ENCODE peak calls at places on chromosomes 7 and 10, in four cellular contexts. X is K562, L is HCT116, Y is HepG2. Q is an unnamed sample.

GRCh38 chr7:46603780-46604725 is 683.0 kb upstream of the IGFBP3 start:
- DNase-seq in X (no peak), L (no peak), Y (no peak), Q (no peak)

GRCh38 chr7:81150951-81151361 is 232.1 kb upstream of the SEMA3C start:
- DNase-seq in X (no peak), L (no peak), Y (peak), Q (no peak)

GRCh38 chr7:73351447-73352167 is 23.6 kb downstream of the FKBP6 start:
- DNase-seq in X (no peak), L (no peak), Y (no peak), Q (no peak)

GRCh38 chr7:157675427-157675930 is 338.7 kb downstream of the DNAJB6 start:
- DNase-seq in X (no peak), L (no peak), Y (no peak), Q (no peak)

GRCh38 chr7:2336626-2337025 is 18.0 kb upstream of the EIF3B start:
- DNase-seq in X (no peak), L (no peak), Y (no peak), Q (no peak)

GRCh38 chr10:66838656-66839055 is 87.2 kb upstream of the LRRTM3 start:
- DNase-seq in X (no peak), L (no peak), Y (no peak), Q (no peak)

GRCh38 chr10:101397140-101397539 is 43.2 kb downstream of the BTRC start:
- DNase-seq in X (peak), L (peak), Y (peak), Q (no peak)

GRCh38 chr7:43431020-43431595 is 151.8 kb upstream of the STK17A start:
- DNase-seq in X (no peak), L (no peak), Y (no peak), Q (no peak)

GRCh38 chr7:80937336-80937735 is 18.5 kb upstream of the SEMA3C start:
- DNase-seq in X (no peak), L (no peak), Y (no peak), Q (no peak)

GRCh38 chr10:125159932-125160855 is at the start of gene CTBP2:
- DNase-seq in X (peak), L (peak), Y (no peak), Q (no peak)

GRCh38 chr7:23247602-23248335 is 1.2 kb downstream of the GPNMB start:
- DNase-seq in X (no peak), L (no peak), Y (no peak), Q (no peak)

GRCh38 chr7:92433019-92433418 is 14.3 kb upstream of the GATAD1 start:
- DNase-seq in X (no peak), L (no peak), Y (no peak), Q (no peak)

GRCh38 chr10:95560288-95561199 is 627 bp downstream of the SORBS1 start:
- DNase-seq in X (peak), L (no peak), Y (no peak), Q (no peak)

GRCh38 chr10:32790483-32790882 is 167.5 kb downstream of the ITGB1 start:
- DNase-seq in X (no peak), L (no peak), Y (no peak), Q (no peak)

GRCh38 chr7:45349102-45349501 is 191.5 kb downstream of the RAMP3 start:
- DNase-seq in X (no peak), L (no peak), Y (no peak), Q (no peak)

GRCh38 chr10:80553436-80553835 is 15.7 kb downstream of the SH2D4B start:
- DNase-seq in X (no peak), L (no peak), Y (no peak), Q (no peak)

GRCh38 chr10:80555415-80555814 is 17.7 kb downstream of the SH2D4B start:
- DNase-seq in X (no peak), L (no peak), Y (no peak), Q (no peak)

GRCh38 chr10:80554050-80554449 is 16.3 kb downstream of the SH2D4B start:
- DNase-seq in X (no peak), L (no peak), Y (no peak), Q (no peak)

GRCh38 chr10:80552151-80552646 is 14.5 kb downstream of the SH2D4B start:
- DNase-seq in X (no peak), L (no peak), Y (peak), Q (no peak)
- TF ChIP-seq TCF7L2 in X (no peak), L (no peak), Y (no peak), Q (no peak)

DNA sequence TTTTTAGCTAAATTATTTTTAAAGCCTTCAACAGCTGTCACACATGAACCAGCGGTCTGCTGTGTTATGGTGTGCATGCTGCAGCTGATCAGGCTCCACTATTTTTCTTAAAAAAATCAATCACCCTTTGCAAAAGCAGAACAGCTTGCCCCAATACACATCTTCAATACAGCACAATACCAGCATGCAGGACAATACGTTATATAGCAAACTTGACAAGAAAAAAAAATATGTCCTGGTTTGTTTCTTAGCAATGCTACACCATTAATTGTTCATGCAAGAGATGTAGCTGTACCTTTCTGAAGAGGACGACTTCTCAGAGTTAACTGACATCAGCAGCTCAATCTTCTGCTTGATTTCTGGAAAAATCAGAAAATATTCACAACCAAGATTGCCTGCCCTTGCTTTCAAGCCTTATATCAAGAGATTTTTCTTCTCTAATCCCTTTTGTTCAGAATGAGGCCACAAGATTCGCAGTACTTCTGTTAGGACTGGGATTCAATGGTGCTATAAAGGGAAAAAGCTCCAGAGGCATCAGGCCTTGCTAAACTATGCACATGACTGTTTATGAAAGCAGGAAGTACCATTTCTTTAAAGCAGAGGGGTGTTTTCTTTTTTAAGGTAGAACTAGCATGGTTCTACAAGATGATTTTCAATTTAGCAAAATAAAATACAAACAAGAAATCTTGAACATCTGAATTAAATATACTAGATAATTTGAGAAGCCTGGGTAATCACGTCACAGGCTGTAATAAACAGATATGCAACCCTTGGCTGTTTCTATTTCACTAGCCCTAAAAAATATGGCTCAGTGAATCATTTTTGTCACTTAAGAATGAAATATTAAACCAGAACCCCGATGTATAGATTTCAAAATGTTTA is 120.0 kb downstream of the SRPK2 start:
- DNase-seq in X (no peak), L (no peak), Y (peak), Q (peak)
- TF ChIP-seq SIN3A in X (no peak), L (no peak), Y (no peak), Q (no peak)

DNA sequence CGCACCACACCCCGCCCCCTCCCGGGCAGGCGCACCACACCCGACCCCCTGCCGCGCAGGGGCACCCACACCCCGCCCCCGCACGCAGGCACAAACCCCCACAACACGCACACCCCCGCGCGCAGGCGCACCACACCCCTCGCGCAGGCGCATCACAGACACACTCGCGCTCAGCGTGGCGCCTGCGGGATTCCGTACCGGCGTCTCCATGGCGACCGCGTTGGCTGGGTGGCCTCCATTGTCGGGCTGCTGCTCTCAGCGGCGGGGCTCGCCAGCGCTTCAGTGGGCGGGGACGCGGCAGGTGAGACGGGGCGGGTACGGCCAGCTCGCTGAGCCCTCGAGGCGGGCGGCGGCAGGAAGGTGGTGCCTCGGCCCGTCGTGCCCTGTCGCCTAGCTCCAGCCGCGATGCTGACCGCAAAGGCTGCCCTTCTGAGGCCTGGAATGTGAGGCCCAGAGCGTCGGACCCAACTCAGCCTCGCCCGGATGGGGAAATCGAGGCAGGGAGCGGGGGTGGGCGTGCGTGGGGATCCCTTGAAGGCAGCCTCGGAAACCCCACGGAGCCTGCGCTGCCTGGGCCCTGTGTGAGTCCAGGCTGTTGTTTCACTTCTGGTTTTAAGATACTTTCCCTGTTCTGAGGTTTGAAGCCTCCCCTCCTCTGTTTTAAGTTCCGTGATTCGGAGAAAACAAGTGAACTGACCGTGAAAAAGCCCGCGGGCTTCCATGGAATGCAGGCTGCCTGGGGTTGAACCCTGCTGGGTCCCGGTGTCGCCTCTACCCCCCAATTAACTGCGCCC is at the start of gene LRRC27:
- DNase-seq in X (no peak), L (peak), Y (peak), Q (peak)
- TF ChIP-seq POLR2AphosphoS5 in X (no peak), L (peak), Y (peak), Q (peak)

GRCh38 chr10:5515948-5516761 is 8.6 kb upstream of the CALML3 start:
- DNase-seq in X (no peak), L (no peak), Y (peak), Q (no peak)
- TF ChIP-seq TCF7L2 in X (no peak), L (no peak), Y (no peak), Q (no peak)

GRCh38 chr10:121740069-121740468 is 141.8 kb upstream of the FGFR2 start:
- DNase-seq in X (no peak), L (no peak), Y (no peak), Q (no peak)
- TF ChIP-seq SIN3A in X (no peak), L (no peak), Y (no peak), Q (no peak)

GRCh38 chr7:128758553-128758952 is 17.0 kb downstream of the OPN1SW start:
- DNase-seq in X (no peak), L (no peak), Y (no peak), Q (no peak)
- TF ChIP-seq POLR2AphosphoS5 in X (peak), L (no peak), Y (no peak), Q (no peak)

DNA sequence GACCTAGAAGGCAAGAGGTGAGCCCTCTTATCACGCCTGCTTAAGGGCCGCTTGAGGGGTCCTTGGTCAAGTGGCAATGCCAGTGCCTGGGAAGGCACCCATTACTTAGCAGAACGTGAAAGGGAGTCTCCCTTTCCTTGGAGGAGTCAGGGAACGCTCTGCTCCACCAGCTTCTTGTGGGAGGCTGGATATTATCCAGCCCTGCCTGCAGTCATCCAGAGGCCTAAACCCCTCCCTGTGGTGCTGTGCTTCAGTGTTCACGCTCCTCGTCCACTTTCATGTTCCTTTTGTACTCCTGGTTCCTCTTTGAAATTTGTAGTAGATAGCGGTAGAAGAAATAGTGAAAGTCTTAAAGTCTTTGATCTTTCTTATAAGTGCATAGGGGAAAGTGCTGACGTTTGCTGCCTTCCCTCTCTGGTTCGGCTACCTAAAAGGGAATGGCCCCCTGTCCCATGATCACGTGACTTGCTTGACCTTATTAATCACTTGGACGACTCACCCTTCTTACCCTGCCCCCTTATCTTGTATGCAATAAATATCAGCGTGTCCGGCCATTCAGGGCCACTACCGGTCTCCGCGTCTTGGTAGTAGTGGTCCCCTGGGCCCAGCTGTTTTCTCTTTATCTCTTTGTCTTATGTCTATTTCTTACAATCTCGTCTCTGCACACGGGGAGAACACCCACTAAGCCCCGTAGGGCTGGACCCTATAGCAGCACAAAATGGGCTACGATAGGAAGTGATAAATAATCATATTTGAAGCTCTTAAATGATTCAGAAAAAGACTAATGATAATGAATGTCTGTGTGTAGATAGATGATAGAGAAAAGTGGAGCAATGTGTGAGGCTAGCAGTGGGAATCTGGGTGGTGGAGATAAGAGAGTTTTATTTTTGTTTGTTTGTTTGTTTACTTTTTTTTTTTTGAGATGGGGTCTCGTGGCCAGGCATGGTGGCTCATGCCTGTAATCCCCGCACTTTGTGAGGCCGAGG is 5.8 kb upstream of the ESYT2 start:
- DNase-seq in X (peak), L (no peak), Y (no peak), Q (no peak)
- TF ChIP-seq TCF7L2 in X (no peak), L (no peak), Y (no peak), Q (no peak)

DNA sequence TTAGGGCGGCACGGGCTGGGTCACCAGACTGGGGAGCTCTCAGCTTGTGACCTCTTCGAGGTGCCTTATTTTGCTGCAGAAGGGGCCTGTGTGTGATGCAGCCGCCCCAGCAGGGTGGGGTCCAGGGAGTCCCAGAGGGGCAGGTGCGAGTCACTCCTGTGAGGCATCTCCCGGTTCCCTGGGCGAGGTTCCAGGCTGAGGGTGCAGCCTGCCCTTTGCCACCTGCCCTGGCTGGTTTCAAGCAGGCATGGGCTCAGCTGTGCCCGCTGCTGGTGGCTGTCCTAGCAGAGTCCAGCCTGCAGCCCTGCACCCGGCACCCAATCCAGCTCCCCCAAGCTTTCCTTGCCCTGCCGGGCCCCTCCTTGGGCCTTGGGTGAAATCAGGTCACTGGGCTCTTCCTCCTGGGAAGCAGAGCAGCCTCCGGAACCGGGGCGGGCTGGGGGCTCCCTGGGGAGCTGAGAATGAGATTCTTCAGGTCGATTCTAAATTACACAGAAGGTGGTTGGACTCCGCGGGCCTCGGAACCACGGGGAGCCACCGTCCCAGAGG is 64.8 kb downstream of the PWWP2B start:
- DNase-seq in X (no peak), L (no peak), Y (no peak), Q (no peak)
- TF ChIP-seq SIN3A in X (no peak), L (no peak), Y (no peak), Q (no peak)

GRCh38 chr7:18770154-18770807 is 274.7 kb downstream of the HDAC9 start:
- DNase-seq in X (no peak), L (no peak), Y (no peak), Q (no peak)
- TF ChIP-seq POLR2AphosphoS5 in X (no peak), L (no peak), Y (no peak), Q (no peak)

DNA sequence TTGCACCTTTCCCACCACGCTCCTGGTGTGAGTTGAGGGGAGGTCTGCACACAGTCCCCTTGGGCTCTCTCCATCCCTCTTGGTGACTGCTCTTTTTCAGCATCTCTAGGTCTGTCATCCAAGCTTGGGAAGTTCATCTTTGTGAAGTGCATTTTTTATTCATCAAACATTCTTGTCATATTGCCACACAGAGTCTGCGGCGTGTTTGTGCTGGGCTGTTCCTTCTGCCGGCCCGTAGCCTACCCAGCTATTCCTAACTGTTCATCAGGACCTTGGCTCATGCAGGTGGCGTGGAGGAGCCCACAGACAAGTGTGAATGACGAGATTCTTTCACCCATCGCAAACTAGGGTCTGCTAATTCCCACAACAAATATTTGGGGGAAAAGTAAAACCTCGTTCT is 164.8 kb downstream of the RTKN2 start:
- DNase-seq in X (no peak), L (no peak), Y (no peak), Q (no peak)
- TF ChIP-seq TCF7L2 in X (no peak), L (no peak), Y (no peak), Q (no peak)

Q was measured in Panc1.